ENCODE peak calls at places on chromosomes 7 and 10, in four cellular contexts. O is HepG2, N is WTC11, D is K562. Y is an unnamed sample.
A peak's percentile ranks its signal among the peaks of the same experiment; 100 is the strongest.

GRCh38 chr10:106378251-106378650 is 786.3 kb downstream of the SORCS1 start:
- DNase-seq in O (no peak), N (no peak), D (no peak), Y (no peak)

GRCh38 chr10:74334221-74334620 is 183.2 kb downstream of the ADK start:
- DNase-seq in O (no peak), N (no peak), D (no peak), Y (no peak)

GRCh38 chr7:131533566-131534561 is 22.6 kb downstream of the PODXL start:
- DNase-seq in O (no peak), N (no peak), D (no peak), Y (no peak)

GRCh38 chr7:85630904-85631582 is 444.2 kb upstream of the SEMA3D start:
- DNase-seq in O (peak; percentile 5), N (no peak), D (no peak), Y (no peak)

GRCh38 chr7:151339651-151340377 is 1.8 kb upstream of the NUB1 start:
- DNase-seq in O (peak; percentile 45), N (no peak), D (no peak), Y (no peak)

GRCh38 chr7:31935115-31935514 is 135.1 kb downstream of the PDE1C start:
- DNase-seq in O (no peak), N (no peak), D (no peak), Y (no peak)

GRCh38 chr7:11706666-11707605 is 125.1 kb downstream of the THSD7A start:
- DNase-seq in O (no peak), N (no peak), D (no peak), Y (no peak)

GRCh38 chr7:94394399-94395140 is at the start of gene COL1A2:
- DNase-seq in O (no peak), N (peak; percentile 68), D (peak; percentile 6), Y (no peak)

GRCh38 chr7:24665564-24666294 is 91.5 kb downstream of the GSDME start:
- DNase-seq in O (peak; percentile 53), N (peak; percentile 23), D (peak; percentile 66), Y (peak; percentile 42)

GRCh38 chr10:95663496-95663895 is 7.0 kb upstream of the ALDH18A1 start:
- DNase-seq in O (no peak), N (no peak), D (no peak), Y (no peak)

GRCh38 chr7:134875867-134876266 is 96.4 kb downstream of the CALD1 start:
- DNase-seq in O (no peak), N (no peak), D (no peak), Y (no peak)

GRCh38 chr7:65251851-65252620 is 121.6 kb upstream of the ZNF92 start:
- DNase-seq in O (peak; percentile 53), N (peak; percentile 87), D (peak; percentile 82), Y (peak; percentile 70)

GRCh38 chr7:143393267-143394041 is 12.3 kb downstream of the ZYX start:
- DNase-seq in O (peak; percentile 87), N (no peak), D (no peak), Y (no peak)

GRCh38 chr10:75014516-75015230 is 96.8 kb upstream of the SAMD8 start:
- DNase-seq in O (no peak), N (no peak), D (no peak), Y (no peak)

GRCh38 chr10:63611078-63611477 is 89.9 kb downstream of the REEP3 start:
- DNase-seq in O (no peak), N (no peak), D (no peak), Y (no peak)

GRCh38 chr10:6220418-6221191 is 17.9 kb downstream of the PFKFB3 start:
- DNase-seq in O (no peak), N (no peak), D (no peak), Y (no peak)

GRCh38 chr7:71419546-71420337 is 287.8 kb downstream of the GALNT17 start:
- DNase-seq in O (no peak), N (no peak), D (no peak), Y (no peak)

GRCh38 chr7:1091019-1091643 is 3.2 kb downstream of the GPER1 start:
- DNase-seq in O (no peak), N (no peak), D (no peak), Y (no peak)

GRCh38 chr7:102248456-102249395 is 37.9 kb upstream of the SH2B2 start:
- DNase-seq in O (no peak), N (peak; percentile 77), D (no peak), Y (no peak)

GRCh38 chr7:151115121-151115835 is 29.0 kb downstream of the AGAP3 start:
- DNase-seq in O (no peak), N (peak; percentile 46), D (no peak), Y (peak; percentile 59)

GRCh38 chr10:35517431-35518181 is 87.5 kb upstream of the GJD4 start:
- DNase-seq in O (no peak), N (no peak), D (no peak), Y (no peak)

GRCh38 chr7:142819530-142819929 is 35.3 kb upstream of the EPHB6 start:
- DNase-seq in O (no peak), N (no peak), D (no peak), Y (no peak)

GRCh38 chr10:51629969-51630617 is 69.3 kb downstream of the CSTF2T start:
- DNase-seq in O (no peak), N (no peak), D (no peak), Y (no peak)

GRCh38 chr10:122033224-122033926 is 44.4 kb downstream of the TACC2 start:
- DNase-seq in O (no peak), N (no peak), D (no peak), Y (no peak)

GRCh38 chr10:86648706-86649426 is 5.5 kb upstream of the OPN4 start:
- DNase-seq in O (no peak), N (no peak), D (no peak), Y (no peak)

GRCh38 chr7:22990588-22990949 is 23.4 kb downstream of the HYCC1 start:
- DNase-seq in O (no peak), N (no peak), D (no peak), Y (no peak)

GRCh38 chr10:74799840-74800239 is 26.6 kb upstream of the KAT6B start:
- DNase-seq in O (peak; percentile 17), N (no peak), D (peak; percentile 18), Y (no peak)

GRCh38 chr10:21528452-21529235 is 3.2 kb upstream of the SKIDA1 start:
- DNase-seq in O (no peak), N (no peak), D (peak; percentile 38), Y (no peak)

GRCh38 chr10:2122431-2123124 is 385.3 kb upstream of the ADARB2 start:
- DNase-seq in O (no peak), N (no peak), D (no peak), Y (no peak)

GRCh38 chr7:123151443-123151842 is 48.3 kb downstream of the SLC13A1 start:
- DNase-seq in O (no peak), N (no peak), D (no peak), Y (no peak)

GRCh38 chr7:123155571-123155970 is 44.2 kb downstream of the SLC13A1 start:
- DNase-seq in O (no peak), N (no peak), D (no peak), Y (no peak)

GRCh38 chr7:123157606-123158005 is 42.2 kb downstream of the SLC13A1 start:
- DNase-seq in O (no peak), N (no peak), D (no peak), Y (no peak)

GRCh38 chr7:123148813-123149212 is 51.0 kb downstream of the SLC13A1 start:
- DNase-seq in O (no peak), N (no peak), D (no peak), Y (no peak)

GRCh38 chr7:123154231-123154860 is 45.4 kb downstream of the SLC13A1 start:
- DNase-seq in O (peak; percentile 74), N (peak; percentile 77), D (peak; percentile 81), Y (peak; percentile 65)
- TF ChIP-seq ELF4 in O (no peak), N (no peak), D (no peak), Y (no peak)

GRCh38 chr10:80581469-80581835 is 43.8 kb downstream of the SH2D4B start:
- DNase-seq in O (no peak), N (no peak), D (no peak), Y (no peak)
- TF ChIP-seq ELF4 in O (no peak), N (no peak), D (no peak), Y (no peak)

DNA sequence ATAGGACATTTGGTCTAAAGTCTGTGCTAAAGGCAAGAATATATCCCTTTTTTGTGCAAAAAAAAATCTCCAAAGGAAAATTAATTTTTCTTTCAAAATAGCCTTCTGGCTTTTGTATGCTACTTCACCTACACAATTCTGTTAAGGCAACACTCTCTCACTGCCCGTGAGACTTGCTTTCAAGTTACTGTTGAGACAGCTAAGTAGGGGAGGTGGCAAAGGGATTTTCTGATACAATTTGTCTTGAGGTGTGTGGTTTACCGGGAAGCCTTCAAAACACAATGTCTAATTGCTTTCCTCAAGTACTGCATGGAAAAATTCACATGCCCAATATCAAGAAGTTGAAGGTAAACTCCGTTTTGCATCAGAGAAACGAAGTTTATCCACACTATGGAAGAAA is 50.8 kb upstream of the RSU1 start:
- DNase-seq in O (no peak), N (no peak), D (no peak), Y (no peak)
- TF ChIP-seq ELF4 in O (no peak), N (no peak), D (no peak), Y (no peak)

GRCh38 chr10:25493122-25493893 is 318.5 kb downstream of the GPR158 start:
- DNase-seq in O (no peak), N (peak; percentile 31), D (peak; percentile 94), Y (no peak)
- TF ChIP-seq ELF4 in O (no peak), N (no peak), D (no peak), Y (no peak)

GRCh38 chr7:141115949-141116348 is 42.1 kb downstream of the TMEM178B start:
- DNase-seq in O (no peak), N (no peak), D (no peak), Y (no peak)
- TF ChIP-seq ELF4 in O (no peak), N (no peak), D (no peak), Y (no peak)

GRCh38 chr7:77796960-77797359 is 1.3 kb downstream of the TMEM60 start:
- DNase-seq in O (no peak), N (no peak), D (no peak), Y (no peak)
- TF ChIP-seq ELF4 in O (no peak), N (no peak), D (no peak), Y (no peak)

DNA sequence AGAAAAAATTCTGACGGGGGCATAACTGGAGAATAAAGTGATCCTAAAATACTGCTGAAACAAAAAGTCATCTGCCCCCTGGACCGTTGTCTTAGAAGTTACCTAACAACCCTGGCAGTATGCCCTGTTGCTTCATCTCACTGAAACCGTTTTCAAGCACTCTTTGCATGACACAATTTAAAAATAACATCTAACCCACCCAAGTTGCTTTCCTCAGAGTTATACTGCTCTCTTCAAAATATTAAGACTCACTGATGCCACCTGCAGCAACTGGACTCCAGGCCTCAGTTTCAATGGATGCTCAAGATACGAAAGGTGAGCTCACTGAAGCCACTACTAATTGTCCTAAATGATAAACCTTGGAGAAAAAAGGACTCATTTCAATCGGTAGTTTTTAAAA is 57.4 kb downstream of the CDK6 start:
- DNase-seq in O (no peak), N (no peak), D (no peak), Y (no peak)
- TF ChIP-seq ELF4 in O (no peak), N (no peak), D (no peak), Y (no peak)

GRCh38 chr10:60942604-60943269 is 1.2 kb downstream of the RHOBTB1 start:
- DNase-seq in O (no peak), N (no peak), D (peak; percentile 74), Y (no peak)

GRCh38 chr10:60942134-60942533 is 1.9 kb downstream of the RHOBTB1 start:
- DNase-seq in O (no peak), N (no peak), D (no peak), Y (no peak)

GRCh38 chr10:60944910-60945297 is 919 bp upstream of the RHOBTB1 start:
- DNase-seq in O (no peak), N (no peak), D (no peak), Y (no peak)

GRCh38 chr10:60944159-60944909 is at the start of gene RHOBTB1:
- DNase-seq in O (peak; percentile 34), N (peak; percentile 64), D (peak; percentile 74), Y (peak; percentile 72)

GRCh38 chr10:60943372-60944158 is 420 bp downstream of the RHOBTB1 start:
- DNase-seq in O (peak; percentile 36), N (peak; percentile 71), D (peak; percentile 69), Y (peak; percentile 47)
- TF ChIP-seq ELF4 in O (no peak), N (no peak), D (no peak), Y (peak; percentile 9)